ENCODE peak calls at places on chromosomes 4 and X, in eight cellular contexts. B is spleen; X is CD8-positive, alpha-beta T cell; E is A673; Z is osteoblast; U is breast epithelium; W is ovary; J is tibial artery. L is an unnamed sample. For H3K4me1, the result is how much of the 10 kb centered on the place peaks cover.

GRCh38 chr4:80646061-80646460 is 310.5 kb downstream of the CFAP299 start:
- DNase-seq in B (no peak), X (no peak), E (no peak), Z (no peak), U (no peak), W (no peak), J (no peak), L (no peak)

GRCh38 chrX:129318375-129318774 is 204.9 kb downstream of the SMARCA1 start:
- DNase-seq in B (no peak), X (no peak), E (peak), Z (no peak), U (no peak), W (no peak), J (no peak), L (peak)

GRCh38 chr4:173717581-173717980 is 187.6 kb upstream of the HAND2 start:
- DNase-seq in B (no peak), X (no peak), E (no peak), Z (no peak), U (no peak), W (no peak), J (no peak), L (no peak)

GRCh38 chr4:116005037-116005805 is 891.8 kb upstream of the NDST4 start:
- DNase-seq in B (no peak), X (no peak), E (peak), Z (no peak), U (no peak), W (no peak), J (no peak), L (no peak)

GRCh38 chr4:28730304-28730703 is 1869.7 kb downstream of the STIM2 start:
- DNase-seq in B (no peak), X (no peak), E (no peak), Z (no peak), U (no peak), W (no peak), J (no peak), L (no peak)

GRCh38 chrX:5646818-5647217 is 581.8 kb downstream of the NLGN4X start:
- DNase-seq in B (no peak), X (no peak), E (no peak), Z (no peak), U (no peak), W (no peak), J (no peak), L (no peak)

GRCh38 chrX:7170903-7171302 is 22.9 kb upstream of the PUDP start:
- DNase-seq in B (no peak), X (no peak), E (peak), Z (no peak), U (no peak), W (no peak), J (no peak), L (peak)

GRCh38 chrX:97563531-97564133 is 679.9 kb downstream of the RPA4 start:
- DNase-seq in B (peak), X (peak), E (peak), Z (no peak), U (no peak), W (peak), J (no peak), L (peak)

GRCh38 chrX:95903490-95903889 is 781.2 kb upstream of the DIAPH2 start:
- DNase-seq in B (no peak), X (no peak), E (peak), Z (no peak), U (no peak), W (no peak), J (no peak), L (no peak)

GRCh38 chr4:108965031-108965430 is 202.2 kb upstream of the ETNPPL start:
- DNase-seq in B (no peak), X (no peak), E (peak), Z (no peak), U (no peak), W (no peak), J (no peak), L (no peak)

GRCh38 chr4:84401669-84402068 is 97.4 kb downstream of the NKX6-1 start:
- DNase-seq in B (no peak), X (no peak), E (no peak), Z (no peak), U (no peak), W (no peak), J (no peak), L (no peak)

GRCh38 chr4:122854444-122854843 is 27.8 kb downstream of the FGF2 start:
- DNase-seq in B (no peak), X (no peak), E (no peak), Z (no peak), U (peak), W (peak), J (peak), L (no peak)

GRCh38 chrX:134898450-134898849 is 92.3 kb upstream of the SMIM10 start:
- DNase-seq in B (no peak), X (no peak), E (peak), Z (no peak), U (no peak), W (no peak), J (no peak), L (no peak)

GRCh38 chrX:130975947-130976346 is 72.9 kb upstream of the ENOX2 start:
- DNase-seq in B (no peak), X (no peak), E (peak), Z (no peak), U (no peak), W (no peak), J (no peak), L (peak)

GRCh38 chrX:132692066-132692465 is 203.2 kb upstream of the MBNL3 start:
- DNase-seq in B (no peak), X (no peak), E (no peak), Z (peak), U (peak), W (no peak), J (no peak), L (no peak)

GRCh38 chrX:41352329-41352801 is 18.4 kb downstream of the DDX3X start:
- DNase-seq in B (no peak), X (no peak), E (no peak), Z (no peak), U (no peak), W (no peak), J (no peak), L (no peak)

GRCh38 chr4:3709846-3710441 is 56.2 kb upstream of the ADRA2C start:
- DNase-seq in B (peak), X (no peak), E (no peak), Z (no peak), U (no peak), W (no peak), J (peak), L (peak)

GRCh38 chr4:133151681-133152329 is 2.7 kb downstream of the PCDH10 start:
- DNase-seq in B (no peak), X (no peak), E (peak), Z (peak), U (no peak), W (no peak), J (peak), L (no peak)
- TF ChIP-seq CTCF in B (no peak), X (no peak), E (peak), Z (no peak), U (no peak), W (no peak), J (peak), L (no peak)

GRCh38 chr4:26861434-26862186 is 969 bp downstream of the STIM2 start:
- DNase-seq in B (peak), X (peak), E (peak), Z (peak), U (peak), W (peak), J (peak), L (peak)
- H3K4me1 ChIP-seq in B (under half), X (half or more), E (half or more), Z (under half), U (under half), W (under half), J (under half), L (under half)

GRCh38 chr4:113637823-113638691 is 123.5 kb downstream of the CAMK2D start:
- DNase-seq in B (no peak), X (no peak), E (no peak), Z (no peak), U (no peak), W (no peak), J (no peak), L (no peak)

GRCh38 chr4:113637363-113637762 is 124.2 kb downstream of the CAMK2D start:
- DNase-seq in B (no peak), X (no peak), E (no peak), Z (no peak), U (no peak), W (no peak), J (no peak), L (no peak)

GRCh38 chr4:113636877-113637276 is 124.7 kb downstream of the CAMK2D start:
- DNase-seq in B (peak), X (no peak), E (no peak), Z (no peak), U (no peak), W (no peak), J (no peak), L (no peak)

GRCh38 chr4:113635739-113636437 is 125.7 kb downstream of the CAMK2D start:
- DNase-seq in B (no peak), X (no peak), E (no peak), Z (peak), U (no peak), W (no peak), J (no peak), L (no peak)

GRCh38 chr4:113636438-113636818 is 125.1 kb downstream of the CAMK2D start:
- DNase-seq in B (no peak), X (no peak), E (no peak), Z (no peak), U (no peak), W (no peak), J (no peak), L (no peak)
- TF ChIP-seq CTCF in B (peak), X (peak), E (peak), Z (peak), U (no peak), W (no peak), J (no peak), L (no peak)

DNA sequence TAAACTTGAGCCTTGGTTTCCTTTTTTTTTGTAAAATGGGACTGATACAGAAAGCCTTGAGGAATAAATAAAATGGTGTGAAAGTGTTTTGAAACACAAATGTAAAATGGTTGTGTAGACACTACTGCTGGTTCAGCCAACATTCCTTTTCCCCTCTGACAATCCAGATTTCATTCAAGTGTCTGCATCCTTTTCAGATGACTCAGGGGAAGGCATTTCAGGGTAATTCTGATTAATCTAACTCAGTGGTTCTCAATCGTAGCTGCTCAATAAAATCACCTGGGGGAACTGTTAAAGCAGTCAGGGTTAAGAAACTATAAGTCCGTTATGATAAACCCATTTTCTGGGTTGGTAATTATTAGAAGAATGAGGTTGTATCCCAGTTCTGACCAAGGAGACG is 4.6 kb downstream of the ARHGAP10 start:
- DNase-seq in B (no peak), X (no peak), E (peak), Z (peak), U (no peak), W (no peak), J (no peak), L (no peak)
- H3K4me1 ChIP-seq in B (under half), X (under half), E (under half), Z (under half), U (under half), W (under half), J (half or more), L (under half)

GRCh38 chrX:1246816-1247215 is 21.8 kb upstream of the CSF2RA start:
- DNase-seq in B (peak), X (peak), E (peak), Z (peak), U (no peak), W (peak), J (peak), L (peak)

GRCh38 chrX:1242901-1243402 is 25.7 kb upstream of the CSF2RA start:
- DNase-seq in B (peak), X (no peak), E (no peak), Z (peak), U (no peak), W (no peak), J (no peak), L (no peak)

GRCh38 chrX:1248381-1249061 is 20.1 kb upstream of the CSF2RA start:
- DNase-seq in B (peak), X (no peak), E (peak), Z (peak), U (no peak), W (no peak), J (no peak), L (peak)

GRCh38 chrX:1239681-1240142 is 27.3 kb upstream of the CRLF2 start:
- DNase-seq in B (peak), X (peak), E (no peak), Z (no peak), U (peak), W (no peak), J (peak), L (peak)

DNA sequence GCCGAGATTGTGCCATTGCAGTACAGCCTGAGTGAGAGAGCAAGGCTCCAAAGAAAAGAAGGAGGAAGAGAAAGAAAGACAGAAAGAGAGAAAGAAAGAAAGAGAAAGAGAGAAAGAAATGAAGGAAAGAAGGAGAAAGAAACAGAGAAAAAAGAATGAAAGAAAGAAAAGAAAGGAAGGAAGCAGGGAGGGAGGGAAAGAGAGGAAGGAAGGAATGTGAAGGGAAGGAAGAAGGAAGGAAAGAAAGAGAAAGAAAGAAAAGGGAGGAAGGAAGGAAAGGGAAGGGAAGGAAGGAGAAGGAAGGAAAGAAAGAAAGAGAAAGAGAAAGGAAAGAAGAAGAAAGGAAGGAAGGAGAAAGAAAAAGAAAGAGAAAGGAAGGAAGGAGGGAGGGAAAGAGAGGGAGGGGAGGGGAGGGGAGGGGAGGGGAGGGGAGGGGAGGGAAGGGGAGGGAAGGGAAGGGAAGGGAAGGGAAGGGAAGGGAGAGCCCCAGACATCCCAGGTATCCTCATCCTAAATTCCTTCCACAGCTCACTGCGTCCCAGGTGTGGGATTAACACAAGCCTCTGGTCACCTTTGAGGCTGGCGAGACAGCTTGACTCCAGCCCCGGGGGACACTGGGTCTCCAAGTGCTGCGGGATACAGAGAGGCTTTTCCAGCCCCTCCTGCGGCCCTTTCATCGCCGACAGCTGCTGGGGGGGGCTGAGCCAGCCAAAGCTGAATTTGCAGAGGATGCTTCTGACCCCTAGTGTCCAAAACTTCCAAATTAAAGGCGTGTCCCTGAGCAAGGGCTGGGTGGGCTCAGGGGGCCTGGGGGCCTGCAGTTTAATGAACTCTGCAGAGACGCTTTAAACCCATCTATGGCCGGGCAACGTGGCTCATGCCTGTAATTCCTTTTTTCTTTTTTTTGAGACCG is 24.2 kb upstream of the CSF2RA start:
- DNase-seq in B (peak), X (no peak), E (peak), Z (peak), U (no peak), W (no peak), J (no peak), L (no peak)
- TF ChIP-seq CTCF in B (no peak), X (no peak), E (peak), Z (no peak), U (no peak), W (no peak), J (no peak), L (no peak)

GRCh38 chr4:13907255-13907751 is 279.8 kb upstream of the BOD1L1 start:
- DNase-seq in B (no peak), X (no peak), E (peak), Z (peak), U (no peak), W (no peak), J (no peak), L (no peak)

GRCh38 chr4:13905543-13905942 is 278.0 kb upstream of the BOD1L1 start:
- DNase-seq in B (no peak), X (no peak), E (no peak), Z (no peak), U (no peak), W (no peak), J (no peak), L (no peak)

GRCh38 chr4:13908455-13908854 is 280.9 kb upstream of the BOD1L1 start:
- DNase-seq in B (no peak), X (no peak), E (no peak), Z (no peak), U (no peak), W (no peak), J (no peak), L (no peak)

GRCh38 chr4:13903851-13904340 is 276.4 kb upstream of the BOD1L1 start:
- DNase-seq in B (no peak), X (no peak), E (no peak), Z (no peak), U (no peak), W (no peak), J (no peak), L (no peak)

DNA sequence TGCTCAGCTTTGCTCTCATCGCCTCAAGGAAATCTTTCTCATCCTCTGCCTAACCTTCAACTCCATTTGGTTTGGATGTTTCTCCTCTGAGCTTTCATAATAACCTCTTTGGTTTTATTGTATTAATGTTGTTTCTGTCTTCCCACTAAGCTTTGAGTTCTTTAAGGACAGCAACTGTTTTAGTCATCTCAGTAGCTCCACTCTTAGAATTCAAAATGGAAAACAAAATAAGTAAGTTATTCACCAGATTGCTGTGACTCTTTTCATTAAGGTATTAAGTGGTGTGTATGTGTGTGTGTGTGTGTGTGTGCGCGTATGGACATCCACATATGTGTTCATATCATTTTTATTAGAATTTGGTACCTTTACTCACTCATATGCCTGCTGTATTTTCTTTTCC is 279.2 kb upstream of the BOD1L1 start:
- DNase-seq in B (no peak), X (no peak), E (no peak), Z (no peak), U (no peak), W (no peak), J (no peak), L (no peak)
- H3K4me1 ChIP-seq in B (under half), X (under half), E (under half), Z (under half), U (under half), W (under half), J (under half), L (under half)

GRCh38 chr4:20299515-20299914 is 47.8 kb downstream of the SLIT2 start:
- DNase-seq in B (no peak), X (no peak), E (peak), Z (peak), U (no peak), W (no peak), J (no peak), L (no peak)

GRCh38 chr4:20297800-20298199 is 46.1 kb downstream of the SLIT2 start:
- DNase-seq in B (no peak), X (no peak), E (no peak), Z (no peak), U (no peak), W (no peak), J (no peak), L (no peak)

GRCh38 chr4:20301161-20301560 is 49.5 kb downstream of the SLIT2 start:
- DNase-seq in B (no peak), X (no peak), E (no peak), Z (no peak), U (no peak), W (no peak), J (no peak), L (no peak)

GRCh38 chr4:20297246-20297645 is 45.5 kb downstream of the SLIT2 start:
- DNase-seq in B (no peak), X (no peak), E (no peak), Z (no peak), U (no peak), W (no peak), J (no peak), L (no peak)

GRCh38 chr4:20298986-20299385 is 47.3 kb downstream of the SLIT2 start:
- DNase-seq in B (no peak), X (no peak), E (no peak), Z (no peak), U (no peak), W (no peak), J (no peak), L (no peak)
- TF ChIP-seq CTCF in B (no peak), X (no peak), E (no peak), Z (no peak), U (no peak), W (no peak), J (no peak), L (no peak)

DNA sequence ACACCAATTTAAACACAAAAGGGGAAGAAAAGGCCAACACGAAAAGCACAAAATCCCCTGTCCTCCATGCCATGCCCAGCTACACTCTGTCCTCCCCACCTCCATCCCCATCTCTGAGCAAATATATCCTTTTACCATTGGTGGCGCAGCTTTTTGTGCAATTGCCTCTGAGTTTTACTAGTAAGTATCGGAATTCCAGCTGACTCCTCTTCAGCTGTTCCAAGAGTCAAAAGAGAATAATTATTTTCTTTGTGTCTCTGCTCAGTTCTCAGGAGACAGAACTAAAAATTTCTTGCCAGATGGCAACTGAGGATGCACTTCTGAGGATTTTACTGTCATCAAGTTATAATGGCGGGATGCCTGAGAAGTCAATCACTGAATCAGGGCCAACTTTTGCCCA is 15.4 kb upstream of the ADGRA3 start:
- DNase-seq in B (no peak), X (no peak), E (no peak), Z (no peak), U (no peak), W (no peak), J (no peak), L (no peak)
- H3K4me1 ChIP-seq in B (under half), X (under half), E (under half), Z (under half), U (under half), W (under half), J (under half), L (under half)

DNA sequence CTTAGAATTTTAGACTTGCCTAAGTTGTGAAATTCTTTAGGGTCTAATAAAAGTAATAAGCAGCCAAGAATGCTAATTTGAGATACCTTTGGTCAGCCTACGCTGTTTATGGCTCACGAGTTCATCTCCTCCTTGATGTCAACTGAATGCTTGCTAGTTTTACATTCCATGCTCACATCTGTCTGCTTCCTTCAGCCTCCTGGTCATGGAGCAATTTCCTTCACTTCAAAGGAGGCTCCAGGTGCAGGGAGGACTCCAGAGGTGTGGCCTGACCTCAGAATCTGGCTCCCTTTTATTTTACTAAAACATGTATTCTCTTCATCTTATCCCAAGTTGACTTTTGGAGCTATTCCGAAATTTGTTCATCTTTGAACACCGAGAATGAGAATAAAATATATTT is 23.3 kb upstream of the LNX1 start:
- DNase-seq in B (no peak), X (no peak), E (no peak), Z (no peak), U (no peak), W (no peak), J (no peak), L (no peak)
- TF ChIP-seq CTCF in B (no peak), X (no peak), E (no peak), Z (peak), U (no peak), W (no peak), J (no peak), L (no peak)